ENCODE peak calls at places on chromosomes 16 and 17, in seven cellular contexts. One of them, this sample, is unnamed.

GRCh38 chr16:67206129-67206837 is 7.4 kb downstream of the ELMO3 start:
- DNase-seq in PC-3: no peak
- DNase-seq in HCT116: no peak
- DNase-seq in adrenal gland: no peak
- DNase-seq in mucosa of descending colon: no peak
- DNase-seq in OCI-LY7: no peak
- DNase-seq in astrocyte: no peak
- DNase-seq in this sample: no peak

GRCh38 chr16:19718624-19718965 is 524 bp downstream of the IQCK start:
- DNase-seq in mucosa of descending colon: no peak
- DNase-seq in adrenal gland: peak; percentile 38
- DNase-seq in astrocyte: no peak
- DNase-seq in PC-3: no peak
- DNase-seq in OCI-LY7: peak; percentile 8
- DNase-seq in HCT116: no peak
- DNase-seq in this sample: no peak

GRCh38 chr16:25109643-25110042 is 1.9 kb upstream of the LCMT1 start:
- DNase-seq in mucosa of descending colon: peak; percentile 52
- DNase-seq in adrenal gland: peak; percentile 91
- DNase-seq in HCT116: peak; percentile 87
- DNase-seq in OCI-LY7: no peak
- DNase-seq in PC-3: peak; percentile 91
- DNase-seq in astrocyte: peak; percentile 90
- DNase-seq in this sample: no peak

GRCh38 chr16:30903002-30903401 is 6.6 kb downstream of the CTF1 start:
- DNase-seq in OCI-LY7: no peak
- DNase-seq in astrocyte: no peak
- DNase-seq in adrenal gland: no peak
- DNase-seq in HCT116: no peak
- DNase-seq in mucosa of descending colon: no peak
- DNase-seq in PC-3: no peak
- DNase-seq in this sample: no peak

GRCh38 chr16:68265078-68265925 is 976 bp downstream of the SLC7A6 start:
- DNase-seq in astrocyte: peak; percentile 65
- DNase-seq in PC-3: peak; percentile 80
- DNase-seq in mucosa of descending colon: peak; percentile 76
- DNase-seq in HCT116: peak; percentile 68
- DNase-seq in OCI-LY7: peak; percentile 54
- DNase-seq in adrenal gland: peak; percentile 89
- DNase-seq in this sample: peak; percentile 70

GRCh38 chr17:2710804-2711607 is 558 bp downstream of the CLUH start:
- DNase-seq in adrenal gland: peak; percentile 60
- DNase-seq in OCI-LY7: peak; percentile 63
- DNase-seq in astrocyte: no peak
- DNase-seq in PC-3: peak; percentile 3
- DNase-seq in mucosa of descending colon: peak; percentile 64
- DNase-seq in HCT116: no peak
- DNase-seq in this sample: peak; percentile 61

GRCh38 chr17:37774508-37774907 is 29.6 kb upstream of the HNF1B start:
- DNase-seq in HCT116: no peak
- DNase-seq in OCI-LY7: peak; percentile 48
- DNase-seq in astrocyte: no peak
- DNase-seq in PC-3: no peak
- DNase-seq in adrenal gland: no peak
- DNase-seq in mucosa of descending colon: no peak
- DNase-seq in this sample: peak; percentile 86

GRCh38 chr16:50739031-50739430 is 2.9 kb upstream of the CYLD start:
- DNase-seq in HCT116: no peak
- DNase-seq in OCI-LY7: no peak
- DNase-seq in PC-3: no peak
- DNase-seq in mucosa of descending colon: no peak
- DNase-seq in astrocyte: no peak
- DNase-seq in adrenal gland: no peak
- DNase-seq in this sample: no peak

GRCh38 chr17:63842173-63842539 is 329 bp downstream of the SMARCD2 start:
- DNase-seq in adrenal gland: no peak
- DNase-seq in PC-3: no peak
- DNase-seq in OCI-LY7: no peak
- DNase-seq in astrocyte: peak; percentile 9
- DNase-seq in mucosa of descending colon: peak; percentile 72
- DNase-seq in HCT116: no peak
- DNase-seq in this sample: no peak

GRCh38 chr17:43381204-43381603 is 17.6 kb upstream of the ARL4D start:
- DNase-seq in adrenal gland: no peak
- DNase-seq in mucosa of descending colon: no peak
- DNase-seq in PC-3: no peak
- DNase-seq in astrocyte: no peak
- DNase-seq in OCI-LY7: no peak
- DNase-seq in HCT116: no peak
- DNase-seq in this sample: no peak

GRCh38 chr17:61443475-61443882 is 8.7 kb upstream of the TBX4 start:
- DNase-seq in mucosa of descending colon: no peak
- DNase-seq in OCI-LY7: no peak
- DNase-seq in HCT116: no peak
- DNase-seq in PC-3: no peak
- DNase-seq in astrocyte: no peak
- DNase-seq in adrenal gland: no peak
- DNase-seq in this sample: no peak

GRCh38 chr17:9465216-9465921 is 110.3 kb downstream of the STX8 start:
- DNase-seq in mucosa of descending colon: no peak
- DNase-seq in astrocyte: peak; percentile 82
- DNase-seq in PC-3: no peak
- DNase-seq in HCT116: no peak
- DNase-seq in OCI-LY7: no peak
- DNase-seq in adrenal gland: no peak
- DNase-seq in this sample: no peak

GRCh38 chr17:1928976-1929375 is 96.2 kb downstream of the RTN4RL1 start:
- DNase-seq in astrocyte: no peak
- DNase-seq in adrenal gland: no peak
- DNase-seq in OCI-LY7: no peak
- DNase-seq in HCT116: no peak
- DNase-seq in mucosa of descending colon: no peak
- DNase-seq in PC-3: no peak
- DNase-seq in this sample: no peak

GRCh38 chr17:3888343-3889171 is 4.3 kb downstream of the CAMKK1 start:
- DNase-seq in astrocyte: peak; percentile 89
- DNase-seq in PC-3: peak; percentile 87
- DNase-seq in mucosa of descending colon: peak; percentile 85
- DNase-seq in adrenal gland: peak; percentile 55
- DNase-seq in HCT116: peak; percentile 72
- DNase-seq in OCI-LY7: no peak
- DNase-seq in this sample: no peak

GRCh38 chr16:24685539-24686432 is 43.7 kb upstream of the TNRC6A start:
- DNase-seq in adrenal gland: peak; percentile 76
- DNase-seq in mucosa of descending colon: peak; percentile 25
- DNase-seq in HCT116: no peak
- DNase-seq in OCI-LY7: no peak
- DNase-seq in astrocyte: peak; percentile 80
- DNase-seq in PC-3: peak; percentile 17
- DNase-seq in this sample: no peak

GRCh38 chr17:50681260-50682200 is 26.2 kb downstream of the ANKRD40 start:
- DNase-seq in OCI-LY7: no peak
- DNase-seq in PC-3: peak; percentile 84
- DNase-seq in astrocyte: peak; percentile 67
- DNase-seq in HCT116: peak; percentile 73
- DNase-seq in mucosa of descending colon: no peak
- DNase-seq in adrenal gland: peak; percentile 76
- DNase-seq in this sample: peak; percentile 29

GRCh38 chr17:9517396-9517795 is 58.2 kb downstream of the STX8 start:
- DNase-seq in HCT116: no peak
- DNase-seq in adrenal gland: no peak
- DNase-seq in mucosa of descending colon: no peak
- DNase-seq in astrocyte: no peak
- DNase-seq in PC-3: no peak
- DNase-seq in OCI-LY7: no peak
- DNase-seq in this sample: peak; percentile 17

GRCh38 chr17:51540151-51540550 is 279.8 kb downstream of the UTP18 start:
- DNase-seq in astrocyte: no peak
- DNase-seq in OCI-LY7: no peak
- DNase-seq in HCT116: peak; percentile 26
- DNase-seq in mucosa of descending colon: no peak
- DNase-seq in adrenal gland: no peak
- DNase-seq in PC-3: no peak
- DNase-seq in this sample: no peak

GRCh38 chr17:38328620-38329019 is 15.1 kb downstream of the GPR179 start:
- DNase-seq in mucosa of descending colon: no peak
- DNase-seq in OCI-LY7: peak; percentile 55
- DNase-seq in PC-3: no peak
- DNase-seq in astrocyte: no peak
- DNase-seq in adrenal gland: no peak
- DNase-seq in HCT116: no peak
- DNase-seq in this sample: no peak

GRCh38 chr17:29154516-29155234 is 25.5 kb downstream of the MYO18A start:
- DNase-seq in OCI-LY7: no peak
- DNase-seq in mucosa of descending colon: peak; percentile 48
- DNase-seq in HCT116: no peak
- DNase-seq in PC-3: no peak
- DNase-seq in adrenal gland: peak; percentile 57
- DNase-seq in astrocyte: no peak
- DNase-seq in this sample: no peak
- TF ChIP-seq CTCF in OCI-LY7: no peak
- TF ChIP-seq CTCF in mucosa of descending colon: no peak
- TF ChIP-seq CTCF in HCT116: no peak
- TF ChIP-seq CTCF in PC-3: no peak
- TF ChIP-seq CTCF in adrenal gland: no peak
- TF ChIP-seq CTCF in astrocyte: no peak
- TF ChIP-seq CTCF in this sample: no peak

DNA sequence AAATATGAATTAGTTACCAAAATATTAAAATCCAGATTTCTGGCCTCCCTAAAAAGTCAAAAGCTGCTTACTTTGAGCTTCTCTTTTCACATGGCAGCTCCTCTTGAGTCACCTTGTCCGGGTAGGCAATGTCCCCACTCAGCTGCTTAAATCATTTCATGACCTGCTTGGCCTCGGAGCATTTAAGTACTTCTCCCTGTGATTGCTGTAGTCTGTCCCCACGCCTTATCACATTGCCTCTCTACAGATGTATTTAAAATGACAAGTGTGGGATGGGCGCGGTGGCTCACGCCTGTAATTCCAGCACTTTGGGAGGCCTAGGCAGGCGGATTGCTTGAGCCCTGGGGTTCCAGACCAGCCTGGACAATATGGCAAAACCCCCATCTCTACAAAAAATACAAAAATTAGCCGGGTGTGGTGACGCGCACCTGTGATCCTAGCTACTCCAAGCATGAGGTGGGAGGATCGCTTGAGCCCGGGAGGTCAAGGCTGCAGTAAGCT is 1.2 kb upstream of the GJC1 start:
- DNase-seq in adrenal gland: no peak
- DNase-seq in astrocyte: no peak
- DNase-seq in OCI-LY7: no peak
- DNase-seq in PC-3: no peak
- DNase-seq in HCT116: no peak
- DNase-seq in mucosa of descending colon: no peak
- DNase-seq in this sample: no peak
- H3K4me3 ChIP-seq in adrenal gland: no peak overlapping the region
- H3K4me3 ChIP-seq in astrocyte: no peak overlapping the region
- H3K4me3 ChIP-seq in OCI-LY7: no peak overlapping the region
- H3K4me3 ChIP-seq in PC-3: no peak overlapping the region
- H3K4me3 ChIP-seq in HCT116: peak overlapping the region; percentile 22
- H3K4me3 ChIP-seq in mucosa of descending colon: no peak overlapping the region
- H3K4me3 ChIP-seq in this sample: no peak overlapping the region

GRCh38 chr17:69503711-69504110 is 89.2 kb downstream of the MAP2K6 start:
- DNase-seq in astrocyte: no peak
- DNase-seq in OCI-LY7: peak; percentile 88
- DNase-seq in PC-3: no peak
- DNase-seq in adrenal gland: no peak
- DNase-seq in HCT116: no peak
- DNase-seq in mucosa of descending colon: no peak
- DNase-seq in this sample: peak; percentile 83

GRCh38 chr17:69508814-69509213 is 94.3 kb downstream of the MAP2K6 start:
- DNase-seq in adrenal gland: no peak
- DNase-seq in OCI-LY7: no peak
- DNase-seq in mucosa of descending colon: no peak
- DNase-seq in astrocyte: no peak
- DNase-seq in PC-3: no peak
- DNase-seq in HCT116: no peak
- DNase-seq in this sample: no peak

GRCh38 chr17:69502488-69502887 is 88.0 kb downstream of the MAP2K6 start:
- DNase-seq in PC-3: no peak
- DNase-seq in OCI-LY7: no peak
- DNase-seq in adrenal gland: no peak
- DNase-seq in astrocyte: no peak
- DNase-seq in HCT116: no peak
- DNase-seq in mucosa of descending colon: no peak
- DNase-seq in this sample: no peak

GRCh38 chr17:69505740-69506139 is 91.2 kb downstream of the MAP2K6 start:
- DNase-seq in PC-3: no peak
- DNase-seq in HCT116: no peak
- DNase-seq in astrocyte: no peak
- DNase-seq in OCI-LY7: no peak
- DNase-seq in mucosa of descending colon: no peak
- DNase-seq in adrenal gland: no peak
- DNase-seq in this sample: no peak

DNA sequence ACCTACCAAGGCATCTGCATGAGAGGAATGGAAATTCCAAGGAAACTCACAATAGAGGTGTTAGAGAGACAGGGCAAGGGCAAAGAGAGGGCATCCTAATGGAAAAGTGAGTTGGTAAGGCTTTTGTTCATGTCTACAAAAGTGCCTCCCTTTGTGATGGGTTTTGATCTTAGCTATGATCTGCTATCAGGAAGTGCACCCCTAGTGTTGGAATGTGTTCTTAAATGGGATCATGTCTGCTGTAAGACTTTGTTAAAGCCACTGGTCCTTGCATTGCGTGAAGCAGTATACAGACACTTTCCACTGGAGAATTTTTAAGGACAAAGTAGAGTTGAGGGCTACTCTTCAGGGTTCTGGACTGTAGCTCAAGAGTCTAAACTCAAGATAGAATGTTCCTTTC is 92.0 kb downstream of the MAP2K6 start:
- DNase-seq in OCI-LY7: peak; percentile 50
- DNase-seq in PC-3: peak; percentile 49
- DNase-seq in mucosa of descending colon: no peak
- DNase-seq in adrenal gland: no peak
- DNase-seq in HCT116: no peak
- DNase-seq in astrocyte: no peak
- DNase-seq in this sample: peak; percentile 27
- TF ChIP-seq CTCF in OCI-LY7: peak; percentile 72
- TF ChIP-seq CTCF in PC-3: peak; percentile 67
- TF ChIP-seq CTCF in mucosa of descending colon: no peak
- TF ChIP-seq CTCF in adrenal gland: no peak
- TF ChIP-seq CTCF in HCT116: peak; percentile 70
- TF ChIP-seq CTCF in astrocyte: peak; percentile 30
- TF ChIP-seq CTCF in this sample: no peak

DNA sequence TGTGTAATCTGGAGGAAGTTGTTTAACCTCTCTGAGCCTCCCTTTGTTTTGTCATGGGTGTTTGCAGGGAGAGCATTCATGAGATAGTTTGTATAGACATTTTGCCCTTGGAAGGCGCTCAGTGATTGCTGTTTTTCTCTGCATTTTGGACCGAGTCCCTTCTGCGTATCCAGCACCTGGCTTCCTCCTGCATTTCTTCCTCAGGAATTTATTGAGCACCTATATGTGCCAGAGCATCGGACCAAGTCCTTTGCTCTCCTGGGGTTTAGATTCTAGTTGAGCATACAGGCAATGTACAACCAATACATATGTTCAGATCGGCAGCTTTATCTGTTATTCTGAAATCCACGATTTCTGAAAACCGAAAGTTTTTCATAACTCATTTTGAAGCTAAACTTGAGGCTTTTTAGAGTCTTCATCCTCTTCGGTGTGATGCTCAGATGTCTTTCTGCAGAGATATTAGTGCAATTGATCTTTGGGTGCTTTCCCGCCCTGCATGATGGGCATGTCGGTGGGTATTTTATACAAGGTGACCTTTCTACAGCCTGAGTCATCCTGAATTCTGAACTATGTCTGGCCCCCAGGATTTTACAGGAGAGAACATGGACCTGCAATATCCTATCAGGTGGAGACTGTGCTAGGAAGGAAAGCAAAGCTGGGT is 4.1 kb downstream of the IL4R start:
- DNase-seq in OCI-LY7: no peak
- DNase-seq in PC-3: no peak
- DNase-seq in adrenal gland: no peak
- DNase-seq in mucosa of descending colon: no peak
- DNase-seq in astrocyte: no peak
- DNase-seq in HCT116: no peak
- DNase-seq in this sample: peak; percentile 33
- H3K4me3 ChIP-seq in OCI-LY7: peak overlapping the region; percentile 35
- H3K4me3 ChIP-seq in PC-3: no peak overlapping the region
- H3K4me3 ChIP-seq in adrenal gland: no peak overlapping the region
- H3K4me3 ChIP-seq in mucosa of descending colon: no peak overlapping the region
- H3K4me3 ChIP-seq in astrocyte: no peak overlapping the region
- H3K4me3 ChIP-seq in HCT116: no peak overlapping the region
- H3K4me3 ChIP-seq in this sample: peak overlapping the region; percentile 3

This sample was measured in GM12865.